ENCODE peak calls at places on chromosome 20, in nine cellular contexts. N is HCT116, Q is K562, S is WTC11, D is GM12878, C is H1, M is A549, R is SK-N-SH, L is HepG2. H is an unnamed sample.

GRCh38 chr20:53559816-53560215 is 33.8 kb downstream of the ZNF217 start:
- DNase-seq in L (no peak), Q (no peak), S (no peak), D (no peak), M (no peak), C (no peak), N (no peak), R (no peak), H (no peak)

GRCh38 chr20:57570898-57571297 is 10.0 kb downstream of the PCK1 start:
- DNase-seq in M (no peak), N (no peak), R (no peak), D (no peak), Q (no peak), C (no peak), S (no peak), L (no peak), H (no peak)

GRCh38 chr20:19073584-19074198 is 138.8 kb upstream of the SLC24A3 start:
- DNase-seq in L (peak; percentile 20), N (no peak), S (peak; percentile 57), R (peak; percentile 26), Q (peak; percentile 24), M (peak; percentile 25), D (no peak), C (peak; percentile 67), H (peak; percentile 52)

GRCh38 chr20:61464634-61465033 is 212.6 kb downstream of the CDH4 start:
- DNase-seq in M (no peak), R (no peak), Q (no peak), L (no peak), D (no peak), S (no peak), N (no peak), C (no peak), H (no peak)

GRCh38 chr20:30485331-30486102 is 771.9 kb upstream of the DEFB115 start:
- DNase-seq in Q (no peak), S (no peak), C (peak; percentile 16), N (no peak), L (no peak), D (no peak), M (no peak), R (peak; percentile 14), H (no peak)

GRCh38 chr20:64205611-64206026 is 41.4 kb downstream of the MYT1 start:
- DNase-seq in R (no peak), Q (no peak), S (no peak), D (no peak), M (no peak), N (no peak), C (no peak), L (no peak), H (no peak)

GRCh38 chr20:33526769-33527168 is 36.9 kb downstream of the CBFA2T2 start:
- DNase-seq in M (no peak), C (no peak), S (no peak), N (no peak), Q (no peak), D (no peak), R (no peak), L (no peak), H (no peak)

GRCh38 chr20:60035486-60035885 is 77.3 kb downstream of the CDH26 start:
- DNase-seq in N (no peak), R (no peak), L (no peak), M (no peak), D (no peak), S (no peak), C (no peak), Q (no peak), H (peak; percentile 36)

GRCh38 chr20:1370548-1371110 is 22.2 kb downstream of the FKBP1A start:
- DNase-seq in M (no peak), S (no peak), C (no peak), R (no peak), D (no peak), N (no peak), Q (no peak), L (no peak), H (no peak)

GRCh38 chr20:39623584-39624234 is 661.6 kb downstream of the DHX35 start:
- DNase-seq in L (no peak), R (no peak), N (no peak), Q (no peak), C (no peak), M (no peak), D (no peak), S (no peak), H (no peak)

GRCh38 chr20:62494537-62494936 is 18.7 kb upstream of the GATA5 start:
- DNase-seq in Q (no peak), C (no peak), M (no peak), D (no peak), L (no peak), S (no peak), N (no peak), R (no peak), H (peak; percentile 69)

GRCh38 chr20:62495798-62496325 is 20.1 kb upstream of the GATA5 start:
- DNase-seq in M (no peak), D (no peak), Q (no peak), L (no peak), R (no peak), C (no peak), S (no peak), N (no peak), H (no peak)

GRCh38 chr20:62498874-62499273 is 23.1 kb upstream of the GATA5 start:
- DNase-seq in L (no peak), N (no peak), C (no peak), R (no peak), S (no peak), Q (no peak), M (no peak), D (no peak), H (no peak)

GRCh38 chr20:62494980-62495797 is 19.4 kb upstream of the GATA5 start:
- DNase-seq in N (no peak), R (no peak), D (no peak), L (no peak), S (no peak), M (no peak), Q (no peak), C (no peak), H (no peak)

GRCh38 chr20:62496525-62497218 is 20.9 kb upstream of the GATA5 start:
- DNase-seq in M (no peak), D (no peak), S (peak; percentile 81), N (no peak), C (peak; percentile 83), R (peak; percentile 90), L (no peak), Q (peak; percentile 81), H (peak; percentile 49)
- TF ChIP-seq MAX in M (no peak), D (no peak), S (no peak), N (no peak), C (no peak), R (no peak), L (no peak), Q (no peak), H (no peak)

DNA sequence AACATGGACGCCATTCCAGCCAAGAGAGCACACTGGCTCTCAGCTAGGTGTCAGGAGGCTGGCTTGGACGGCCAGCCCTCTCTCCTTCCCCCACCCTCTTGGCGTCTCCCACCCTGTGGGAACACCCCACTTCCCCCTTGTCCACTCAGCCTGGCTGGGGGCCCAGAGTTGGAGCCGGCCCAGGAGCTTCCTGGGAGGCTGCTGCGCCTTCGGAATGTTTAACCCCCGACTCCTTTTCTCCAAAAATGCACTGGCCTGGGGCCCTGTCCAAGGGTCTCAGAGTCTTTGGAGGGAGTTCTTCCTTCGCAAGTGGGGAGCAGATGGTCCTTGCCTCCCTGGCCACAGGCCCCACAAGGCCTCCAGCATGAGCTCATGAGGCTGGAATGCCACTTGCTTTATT is 4.1 kb downstream of the ADAM33 start:
- DNase-seq in D (no peak), C (no peak), N (no peak), Q (no peak), L (no peak), M (no peak), S (no peak), R (no peak), H (no peak)
- TF ChIP-seq MAX in D (no peak), C (no peak), N (no peak), Q (no peak), L (no peak), M (no peak), S (no peak), R (peak; percentile 28), H (no peak)

GRCh38 chr20:49381558-49382493 is 100.6 kb downstream of the KCNB1 start:
- DNase-seq in C (no peak), Q (no peak), L (no peak), S (no peak), M (peak; percentile 22), R (peak; percentile 72), D (no peak), N (peak; percentile 33), H (no peak)
- TF ChIP-seq MAX in C (no peak), Q (no peak), L (no peak), S (no peak), M (peak; percentile 24), R (no peak), D (no peak), N (no peak), H (no peak)

GRCh38 chr20:50728486-50728980 is 2.8 kb upstream of the PARD6B start:
- DNase-seq in S (no peak), D (no peak), Q (no peak), R (no peak), L (peak; percentile 35), C (no peak), M (no peak), N (no peak), H (no peak)

GRCh38 chr20:50727792-50728485 is 3.4 kb upstream of the PARD6B start:
- DNase-seq in D (no peak), N (no peak), Q (no peak), S (no peak), L (peak; percentile 85), M (no peak), C (no peak), R (no peak), H (no peak)

GRCh38 chr20:50725722-50726000 is 5.7 kb upstream of the PARD6B start:
- DNase-seq in L (no peak), N (no peak), S (no peak), M (no peak), D (no peak), R (no peak), C (no peak), Q (no peak), H (no peak)

GRCh38 chr20:50728981-50729874 is 2.2 kb upstream of the PARD6B start:
- DNase-seq in C (peak; percentile 39), R (no peak), M (no peak), N (peak; percentile 77), D (no peak), L (peak; percentile 75), S (no peak), Q (no peak), H (no peak)

DNA sequence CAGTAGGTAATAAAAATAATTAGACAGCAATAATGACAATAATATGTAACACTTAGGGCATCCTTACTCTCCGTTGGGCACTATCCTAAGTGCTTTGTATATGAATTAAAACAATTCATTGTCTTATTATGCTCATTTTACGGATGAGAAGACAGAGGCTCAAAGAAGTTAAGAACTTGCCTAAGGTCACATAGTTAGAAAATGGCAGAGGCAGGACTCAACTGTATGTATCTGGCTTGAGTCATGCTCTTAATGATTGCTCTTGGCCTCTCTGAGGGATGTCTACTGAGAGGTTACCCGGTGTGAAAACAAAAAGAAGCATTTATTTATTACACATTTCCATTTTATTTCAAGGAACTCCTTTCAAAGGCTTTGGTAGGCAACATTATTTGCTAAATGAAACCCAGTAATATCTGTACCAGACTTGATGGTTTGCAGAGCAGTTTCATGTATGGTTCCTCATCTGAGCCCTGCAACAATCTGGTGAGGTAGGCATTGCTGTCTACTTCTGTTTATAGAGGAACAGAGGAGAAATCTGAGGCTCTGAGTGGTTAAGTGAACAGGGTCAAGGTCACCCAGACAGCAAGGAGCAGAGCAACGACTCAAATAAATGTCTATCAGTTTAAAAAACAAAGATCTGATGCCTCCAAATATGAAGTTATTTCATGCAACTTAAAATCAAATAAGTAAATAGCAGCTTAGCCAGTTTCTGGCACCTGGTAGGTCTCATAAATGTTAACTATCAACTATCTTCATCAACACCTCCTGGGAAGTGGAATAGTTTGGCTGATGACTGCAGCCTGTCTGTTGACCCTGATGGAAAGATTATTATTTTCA is 4.2 kb upstream of the PARD6B start:
- DNase-seq in C (no peak), M (no peak), Q (no peak), L (no peak), D (no peak), N (no peak), R (no peak), S (no peak), H (no peak)
- TF ChIP-seq MAX in C (no peak), M (no peak), Q (no peak), L (no peak), D (no peak), N (no peak), R (no peak), S (no peak), H (no peak)